ENCODE peak calls at places on chromosomes 16 and 17, in five cellular contexts. One of them, this sample, is unnamed.

GRCh38 chr16:71230122-71230845 is at the start of gene HYDIN:
- DNase-seq in heart left ventricle: peak; percentile 28
- DNase-seq in thoracic aorta: no peak
- DNase-seq in retinal pigment epithelial cell: peak; percentile 37
- DNase-seq in CD4-positive, alpha-beta T cell: no peak
- DNase-seq in this sample: no peak

GRCh38 chr17:76537288-76537577 is 276 bp downstream of the CYGB start:
- DNase-seq in heart left ventricle: peak; percentile 69
- DNase-seq in thoracic aorta: no peak
- DNase-seq in retinal pigment epithelial cell: no peak
- DNase-seq in CD4-positive, alpha-beta T cell: no peak
- DNase-seq in this sample: no peak

GRCh38 chr16:19242987-19243386 is 42.5 kb upstream of the CLEC19A start:
- DNase-seq in heart left ventricle: no peak
- DNase-seq in thoracic aorta: no peak
- DNase-seq in retinal pigment epithelial cell: no peak
- DNase-seq in CD4-positive, alpha-beta T cell: no peak
- DNase-seq in this sample: no peak

GRCh38 chr16:5633845-5634440 is 536.3 kb upstream of the EEF2KMT start:
- DNase-seq in heart left ventricle: no peak
- DNase-seq in thoracic aorta: no peak
- DNase-seq in retinal pigment epithelial cell: no peak
- DNase-seq in CD4-positive, alpha-beta T cell: no peak
- DNase-seq in this sample: peak; percentile 16

GRCh38 chr17:13544292-13544691 is 57.4 kb downstream of the HS3ST3A1 start:
- DNase-seq in heart left ventricle: peak; percentile 48
- DNase-seq in thoracic aorta: no peak
- DNase-seq in retinal pigment epithelial cell: peak; percentile 94
- DNase-seq in CD4-positive, alpha-beta T cell: no peak
- DNase-seq in this sample: peak; percentile 94

GRCh38 chr17:76549539-76549938 is 9.7 kb downstream of the PRCD start:
- DNase-seq in heart left ventricle: no peak
- DNase-seq in thoracic aorta: no peak
- DNase-seq in retinal pigment epithelial cell: no peak
- DNase-seq in CD4-positive, alpha-beta T cell: no peak
- DNase-seq in this sample: no peak

GRCh38 chr17:27295945-27296344 is 2.0 kb downstream of the WSB1 start:
- DNase-seq in heart left ventricle: no peak
- DNase-seq in thoracic aorta: no peak
- DNase-seq in retinal pigment epithelial cell: no peak
- DNase-seq in CD4-positive, alpha-beta T cell: no peak
- DNase-seq in this sample: no peak

GRCh38 chr16:31006086-31006385 is 4.4 kb downstream of the STX1B start:
- DNase-seq in heart left ventricle: no peak
- DNase-seq in thoracic aorta: no peak
- DNase-seq in retinal pigment epithelial cell: no peak
- DNase-seq in CD4-positive, alpha-beta T cell: no peak
- DNase-seq in this sample: no peak

GRCh38 chr16:79564594-79565210 is 35.8 kb downstream of the MAF start:
- DNase-seq in heart left ventricle: no peak
- DNase-seq in thoracic aorta: no peak
- DNase-seq in retinal pigment epithelial cell: no peak
- DNase-seq in CD4-positive, alpha-beta T cell: no peak
- DNase-seq in this sample: no peak

GRCh38 chr17:66564992-66565465 is 262.6 kb downstream of the PRKCA start:
- DNase-seq in heart left ventricle: no peak
- DNase-seq in thoracic aorta: no peak
- DNase-seq in retinal pigment epithelial cell: no peak
- DNase-seq in CD4-positive, alpha-beta T cell: no peak
- DNase-seq in this sample: no peak

GRCh38 chr16:63749256-63749655 is 1372.6 kb downstream of the CDH11 start:
- DNase-seq in heart left ventricle: no peak
- DNase-seq in thoracic aorta: no peak
- DNase-seq in retinal pigment epithelial cell: no peak
- DNase-seq in CD4-positive, alpha-beta T cell: no peak
- DNase-seq in this sample: no peak

GRCh38 chr16:84689126-84689525 is 10.7 kb upstream of the USP10 start:
- DNase-seq in heart left ventricle: no peak
- DNase-seq in thoracic aorta: no peak
- DNase-seq in retinal pigment epithelial cell: peak; percentile 60
- DNase-seq in CD4-positive, alpha-beta T cell: no peak
- DNase-seq in this sample: peak; percentile 89

GRCh38 chr16:28873543-28874201 is 4.6 kb upstream of the ATP2A1 start:
- DNase-seq in heart left ventricle: no peak
- DNase-seq in thoracic aorta: no peak
- DNase-seq in retinal pigment epithelial cell: no peak
- DNase-seq in CD4-positive, alpha-beta T cell: peak; percentile 61
- DNase-seq in this sample: no peak

GRCh38 chr16:73771196-73771595 is 525.4 kb upstream of the PSMD7 start:
- DNase-seq in heart left ventricle: no peak
- DNase-seq in thoracic aorta: no peak
- DNase-seq in retinal pigment epithelial cell: no peak
- DNase-seq in CD4-positive, alpha-beta T cell: no peak
- DNase-seq in this sample: peak; percentile 12

GRCh38 chr17:66313995-66314659 is 11.7 kb downstream of the PRKCA start:
- DNase-seq in heart left ventricle: no peak
- DNase-seq in thoracic aorta: no peak
- DNase-seq in retinal pigment epithelial cell: no peak
- DNase-seq in CD4-positive, alpha-beta T cell: no peak
- DNase-seq in this sample: no peak

GRCh38 chr17:58335779-58336455 is 7.3 kb upstream of the TSPOAP1 start:
- DNase-seq in heart left ventricle: no peak
- DNase-seq in thoracic aorta: no peak
- DNase-seq in retinal pigment epithelial cell: no peak
- DNase-seq in CD4-positive, alpha-beta T cell: peak; percentile 74
- DNase-seq in this sample: no peak

GRCh38 chr17:36611345-36612072 is 10.1 kb downstream of the MRM1 start:
- DNase-seq in heart left ventricle: no peak
- DNase-seq in thoracic aorta: no peak
- DNase-seq in retinal pigment epithelial cell: peak; percentile 68
- DNase-seq in CD4-positive, alpha-beta T cell: no peak
- DNase-seq in this sample: peak; percentile 78

GRCh38 chr17:27390540-27390939 is 65.7 kb upstream of the KSR1 start:
- DNase-seq in heart left ventricle: no peak
- DNase-seq in thoracic aorta: no peak
- DNase-seq in retinal pigment epithelial cell: no peak
- DNase-seq in CD4-positive, alpha-beta T cell: no peak
- DNase-seq in this sample: no peak

GRCh38 chr17:17503566-17504130 is 7.5 kb upstream of the RASD1 start:
- DNase-seq in heart left ventricle: no peak
- DNase-seq in thoracic aorta: no peak
- DNase-seq in retinal pigment epithelial cell: no peak
- DNase-seq in CD4-positive, alpha-beta T cell: no peak
- DNase-seq in this sample: no peak

GRCh38 chr16:89093602-89094251 is at the start of gene ACSF3:
- DNase-seq in heart left ventricle: peak; percentile 76
- DNase-seq in thoracic aorta: no peak
- DNase-seq in retinal pigment epithelial cell: no peak
- DNase-seq in CD4-positive, alpha-beta T cell: peak; percentile 75
- DNase-seq in this sample: peak; percentile 7

GRCh38 chr16:85969159-85969558 is 70.2 kb downstream of the IRF8 start:
- DNase-seq in heart left ventricle: no peak
- DNase-seq in thoracic aorta: no peak
- DNase-seq in retinal pigment epithelial cell: peak; percentile 2
- DNase-seq in CD4-positive, alpha-beta T cell: no peak
- DNase-seq in this sample: peak; percentile 50

GRCh38 chr16:2586901-2587480 is 49.2 kb downstream of the PDPK1 start:
- DNase-seq in heart left ventricle: no peak
- DNase-seq in thoracic aorta: no peak
- DNase-seq in retinal pigment epithelial cell: no peak
- DNase-seq in CD4-positive, alpha-beta T cell: no peak
- DNase-seq in this sample: no peak

GRCh38 chr16:29664133-29664912 is 1.3 kb downstream of the SPN start:
- DNase-seq in heart left ventricle: no peak
- DNase-seq in thoracic aorta: no peak
- DNase-seq in retinal pigment epithelial cell: no peak
- DNase-seq in CD4-positive, alpha-beta T cell: peak; percentile 50
- DNase-seq in this sample: no peak

GRCh38 chr16:65070831-65071230 is 51.0 kb downstream of the CDH11 start:
- DNase-seq in heart left ventricle: peak; percentile 71
- DNase-seq in thoracic aorta: peak; percentile 51
- DNase-seq in retinal pigment epithelial cell: peak; percentile 89
- DNase-seq in CD4-positive, alpha-beta T cell: no peak
- DNase-seq in this sample: peak; percentile 96

GRCh38 chr16:10153993-10154788 is 28.0 kb downstream of the GRIN2A start:
- DNase-seq in heart left ventricle: no peak
- DNase-seq in thoracic aorta: no peak
- DNase-seq in retinal pigment epithelial cell: no peak
- DNase-seq in CD4-positive, alpha-beta T cell: no peak
- DNase-seq in this sample: no peak

DNA sequence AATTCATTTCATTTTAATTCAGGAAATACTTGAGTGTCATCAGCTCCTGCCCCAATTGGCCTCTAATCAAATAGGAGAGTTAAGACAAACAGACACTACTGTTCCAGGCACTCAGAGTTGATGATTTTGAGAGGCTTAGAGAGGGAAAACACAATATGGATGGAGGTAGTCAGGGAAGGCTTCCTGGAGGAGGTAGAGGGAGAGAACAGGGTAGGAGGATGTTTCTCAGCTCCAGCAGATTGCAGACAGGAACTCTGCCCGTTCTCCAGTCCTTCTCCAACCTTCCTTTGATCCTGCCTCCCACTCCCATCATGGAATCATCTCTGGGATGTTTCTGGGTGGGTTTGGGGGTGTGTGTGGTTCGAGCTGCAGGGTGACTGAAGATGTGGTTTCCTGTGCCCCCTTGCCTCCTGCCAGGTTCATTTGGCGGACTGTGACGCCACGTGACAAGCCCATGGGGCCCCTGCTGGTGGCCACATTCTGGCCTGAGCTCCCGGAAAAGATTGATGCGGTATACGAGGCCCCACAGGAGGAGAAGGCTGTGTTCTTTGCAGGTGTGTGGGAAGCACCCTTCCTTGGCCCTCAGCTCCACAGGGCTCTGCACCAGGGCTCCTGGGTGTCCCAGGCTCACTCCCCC is 12.2 kb upstream of the LPCAT2 start:
- DNase-seq in heart left ventricle: no peak
- DNase-seq in thoracic aorta: no peak
- DNase-seq in retinal pigment epithelial cell: no peak
- DNase-seq in CD4-positive, alpha-beta T cell: no peak
- DNase-seq in this sample: no peak
- TF ChIP-seq CTCF in heart left ventricle: no peak
- TF ChIP-seq CTCF in thoracic aorta: no peak
- TF ChIP-seq CTCF in retinal pigment epithelial cell: no peak
- TF ChIP-seq CTCF in CD4-positive, alpha-beta T cell: no peak
- TF ChIP-seq CTCF in this sample: no peak

GRCh38 chr17:7186241-7186640 is 7.1 kb upstream of the ASGR1 start:
- DNase-seq in heart left ventricle: no peak
- DNase-seq in thoracic aorta: no peak
- DNase-seq in retinal pigment epithelial cell: no peak
- DNase-seq in CD4-positive, alpha-beta T cell: no peak
- DNase-seq in this sample: no peak
- TF ChIP-seq CTCF in heart left ventricle: no peak
- TF ChIP-seq CTCF in thoracic aorta: no peak
- TF ChIP-seq CTCF in retinal pigment epithelial cell: peak; percentile 31
- TF ChIP-seq CTCF in CD4-positive, alpha-beta T cell: no peak
- TF ChIP-seq CTCF in this sample: peak; percentile 50

GRCh38 chr17:77919276-77919675 is 39.2 kb upstream of the TNRC6C start:
- DNase-seq in heart left ventricle: no peak
- DNase-seq in thoracic aorta: no peak
- DNase-seq in retinal pigment epithelial cell: no peak
- DNase-seq in CD4-positive, alpha-beta T cell: no peak
- DNase-seq in this sample: no peak

GRCh38 chr17:77915594-77916021 is 42.9 kb upstream of the TNRC6C start:
- DNase-seq in heart left ventricle: no peak
- DNase-seq in thoracic aorta: no peak
- DNase-seq in retinal pigment epithelial cell: no peak
- DNase-seq in CD4-positive, alpha-beta T cell: no peak
- DNase-seq in this sample: no peak

GRCh38 chr17:77916771-77917481 is 41.6 kb upstream of the TNRC6C start:
- DNase-seq in heart left ventricle: no peak
- DNase-seq in thoracic aorta: no peak
- DNase-seq in retinal pigment epithelial cell: no peak
- DNase-seq in CD4-positive, alpha-beta T cell: no peak
- DNase-seq in this sample: no peak

GRCh38 chr17:77916284-77916683 is 42.2 kb upstream of the TNRC6C start:
- DNase-seq in heart left ventricle: no peak
- DNase-seq in thoracic aorta: no peak
- DNase-seq in retinal pigment epithelial cell: no peak
- DNase-seq in CD4-positive, alpha-beta T cell: no peak
- DNase-seq in this sample: no peak

DNA sequence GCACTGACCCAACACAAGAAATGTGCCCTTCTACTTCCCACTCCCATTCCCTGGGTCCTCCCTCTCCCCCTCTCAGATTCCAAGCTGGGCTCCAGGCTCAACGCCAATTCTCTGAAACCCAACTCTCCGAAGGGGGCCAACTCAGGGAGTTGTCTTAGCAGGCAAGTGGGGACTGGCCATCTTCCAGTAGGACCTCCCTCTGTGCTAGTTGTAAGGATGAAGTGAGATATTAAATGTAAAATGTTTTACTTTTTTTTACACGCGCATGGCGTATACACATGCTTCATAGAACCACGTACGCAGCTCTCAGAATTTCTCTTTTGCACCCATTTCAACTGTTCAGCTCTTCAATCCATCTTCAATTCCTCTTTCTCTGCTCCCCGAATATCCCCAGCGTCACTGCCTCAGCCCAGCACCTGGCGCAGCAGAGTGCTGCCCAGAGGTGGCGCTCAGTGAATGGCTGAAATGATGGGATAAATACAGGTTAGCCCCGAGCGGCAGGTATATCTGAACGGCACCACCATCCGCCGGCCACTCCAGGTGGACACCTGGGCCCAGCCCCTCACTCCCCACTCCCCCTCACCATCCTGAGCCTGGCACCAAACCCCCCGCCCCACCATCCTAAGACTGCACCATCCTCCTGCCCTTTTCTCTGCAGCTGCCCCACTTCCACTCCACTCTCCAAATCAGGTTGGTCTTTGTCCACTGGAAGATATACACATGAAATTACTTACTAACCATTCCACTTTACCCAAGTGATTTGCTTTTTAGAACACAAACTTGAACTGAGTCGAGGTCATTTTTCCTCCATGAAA is 43.9 kb upstream of the TNRC6C start:
- DNase-seq in heart left ventricle: no peak
- DNase-seq in thoracic aorta: no peak
- DNase-seq in retinal pigment epithelial cell: no peak
- DNase-seq in CD4-positive, alpha-beta T cell: no peak
- DNase-seq in this sample: no peak
- TF ChIP-seq CTCF in heart left ventricle: no peak
- TF ChIP-seq CTCF in thoracic aorta: no peak
- TF ChIP-seq CTCF in retinal pigment epithelial cell: peak; percentile 13
- TF ChIP-seq CTCF in CD4-positive, alpha-beta T cell: peak; percentile 19
- TF ChIP-seq CTCF in this sample: no peak

DNA sequence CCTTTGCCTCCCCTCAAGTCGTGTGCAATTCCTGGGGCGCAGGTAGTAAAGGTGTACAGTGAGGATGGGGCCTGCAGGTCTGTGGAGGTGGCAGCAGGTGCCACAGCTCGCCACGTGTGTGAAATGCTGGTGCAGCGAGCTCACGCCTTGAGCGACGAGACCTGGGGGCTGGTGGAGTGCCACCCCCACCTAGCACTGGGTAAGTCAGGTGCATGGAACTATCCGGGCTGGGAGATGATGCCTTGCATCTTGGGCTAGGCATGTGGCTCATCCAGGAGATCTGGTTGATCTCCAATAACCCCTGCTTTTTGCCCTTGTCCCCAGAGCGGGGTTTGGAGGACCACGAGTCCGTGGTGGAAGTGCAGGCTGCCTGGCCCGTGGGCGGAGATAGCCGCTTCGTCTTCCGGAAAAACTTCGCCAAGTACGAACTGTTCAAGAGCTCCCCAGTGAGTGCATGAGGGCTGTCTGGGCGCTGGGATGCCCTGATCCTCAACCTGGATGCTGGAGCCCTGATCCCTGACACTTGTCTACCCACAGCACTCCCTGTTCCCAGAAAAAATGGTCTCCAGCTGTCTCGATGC is 5.2 kb downstream of the GRB7 start:
- DNase-seq in heart left ventricle: no peak
- DNase-seq in thoracic aorta: no peak
- DNase-seq in retinal pigment epithelial cell: no peak
- DNase-seq in CD4-positive, alpha-beta T cell: no peak
- DNase-seq in this sample: no peak
- TF ChIP-seq CTCF in heart left ventricle: no peak
- TF ChIP-seq CTCF in thoracic aorta: no peak
- TF ChIP-seq CTCF in retinal pigment epithelial cell: no peak
- TF ChIP-seq CTCF in CD4-positive, alpha-beta T cell: no peak
- TF ChIP-seq CTCF in this sample: no peak